ENCODE peak calls at places on chromosomes 5 and 9, in seven cellular contexts. D, Q, P, G, Y, V and T are unnamed samples.

GRCh38 chr9:21559402-21560280 is 77.5 kb upstream of the IFNE start:
- DNase-seq in D (peak; percentile 69), Q (no peak), P (no peak), G (peak; percentile 37), Y (no peak), V (peak; percentile 33), T (no peak)

GRCh38 chr5:180669661-180670060 is 20.3 kb upstream of the FLT4 start:
- DNase-seq in D (no peak), Q (no peak), P (no peak), G (no peak), Y (no peak), V (no peak), T (no peak)

GRCh38 chr9:126564128-126564527 is 49.6 kb upstream of the LMX1B start:
- DNase-seq in D (no peak), Q (no peak), P (no peak), G (no peak), Y (no peak), V (no peak), T (no peak)

GRCh38 chr9:31671011-31671410 is 713.4 kb upstream of the ACO1 start:
- DNase-seq in D (no peak), Q (no peak), P (no peak), G (no peak), Y (no peak), V (no peak), T (no peak)

GRCh38 chr9:71459082-71459481 is 309.2 kb downstream of the CEMIP2 start:
- DNase-seq in D (no peak), Q (no peak), P (no peak), G (no peak), Y (no peak), V (no peak), T (no peak)

GRCh38 chr5:81786509-81786908 is 35.6 kb upstream of the SSBP2 start:
- DNase-seq in D (no peak), Q (no peak), P (no peak), G (no peak), Y (no peak), V (no peak), T (no peak)

GRCh38 chr9:130938652-130939404 is at the start of gene FIBCD1:
- DNase-seq in D (no peak), Q (peak; percentile 25), P (no peak), G (peak; percentile 30), Y (no peak), V (no peak), T (no peak)

GRCh38 chr5:142316051-142316450 is 8.8 kb downstream of the SPRY4 start:
- DNase-seq in D (no peak), Q (peak; percentile 32), P (peak; percentile 76), G (no peak), Y (no peak), V (no peak), T (no peak)

GRCh38 chr5:149427374-149427773 is 48.3 kb upstream of the IL17B start:
- DNase-seq in D (no peak), Q (no peak), P (no peak), G (no peak), Y (no peak), V (no peak), T (no peak)

GRCh38 chr5:40846371-40846770 is 5.2 kb downstream of the CARD6 start:
- DNase-seq in D (no peak), Q (no peak), P (no peak), G (no peak), Y (no peak), V (no peak), T (no peak)

GRCh38 chr5:65861830-65862241 is 64.5 kb upstream of the ERBIN start:
- DNase-seq in D (no peak), Q (no peak), P (no peak), G (no peak), Y (no peak), V (no peak), T (no peak)

GRCh38 chr5:120228262-120229031 is 235.7 kb upstream of the PRR16 start:
- DNase-seq in D (no peak), Q (no peak), P (peak; percentile 6), G (no peak), Y (no peak), V (no peak), T (no peak)

GRCh38 chr9:121440265-121440664 is 59.4 kb downstream of the GGTA1 start:
- DNase-seq in D (no peak), Q (no peak), P (no peak), G (no peak), Y (no peak), V (no peak), T (no peak)

GRCh38 chr9:120578614-120579013 is 1.4 kb downstream of the CDK5RAP2 start:
- DNase-seq in D (no peak), Q (no peak), P (no peak), G (no peak), Y (no peak), V (no peak), T (no peak)

GRCh38 chr5:59174248-59174844 is 591.5 kb downstream of the RAB3C start:
- DNase-seq in D (no peak), Q (no peak), P (peak; percentile 47), G (no peak), Y (no peak), V (no peak), T (peak; percentile 16)

GRCh38 chr5:172843825-172844576 is 9.9 kb downstream of the ERGIC1 start:
- DNase-seq in D (no peak), Q (no peak), P (no peak), G (no peak), Y (no peak), V (no peak), T (no peak)

GRCh38 chr5:95643152-95643551 is 3.4 kb upstream of the RFESD start:
- DNase-seq in D (no peak), Q (no peak), P (no peak), G (no peak), Y (no peak), V (no peak), T (no peak)

GRCh38 chr5:65364907-65365306 is 116.8 kb downstream of the ADAMTS6 start:
- DNase-seq in D (no peak), Q (no peak), P (no peak), G (no peak), Y (no peak), V (no peak), T (no peak)

GRCh38 chr5:77224672-77225355 is 14.3 kb downstream of the PDE8B start:
- DNase-seq in D (no peak), Q (no peak), P (no peak), G (no peak), Y (no peak), V (no peak), T (no peak)

GRCh38 chr9:121292801-121293241 is 24.9 kb downstream of the GSN start:
- DNase-seq in D (no peak), Q (no peak), P (no peak), G (no peak), Y (no peak), V (no peak), T (no peak)

GRCh38 chr5:168578506-168579205 is 512 bp downstream of the PANK3 start:
- DNase-seq in D (no peak), Q (no peak), P (no peak), G (no peak), Y (no peak), V (peak; percentile 34), T (no peak)

GRCh38 chr5:180115326-180116076 is 43.9 kb upstream of the RNF130 start:
- DNase-seq in D (peak; percentile 22), Q (no peak), P (no peak), G (no peak), Y (no peak), V (no peak), T (peak; percentile 89)

GRCh38 chr9:133420392-133420827 is 1.8 kb upstream of the ADAMTS13 start:
- DNase-seq in D (no peak), Q (no peak), P (peak; percentile 47), G (no peak), Y (no peak), V (no peak), T (no peak)

GRCh38 chr5:102857090-102857818 is 102.1 kb downstream of the PAM start:
- DNase-seq in D (no peak), Q (no peak), P (no peak), G (no peak), Y (no peak), V (no peak), T (no peak)

GRCh38 chr5:154373729-154374179 is 72.0 kb upstream of the SAP30L start:
- DNase-seq in D (no peak), Q (no peak), P (no peak), G (no peak), Y (no peak), V (no peak), T (no peak)

GRCh38 chr5:75524071-75524470 is 12.4 kb downstream of the POLK start:
- DNase-seq in D (no peak), Q (no peak), P (no peak), G (no peak), Y (no peak), V (no peak), T (no peak)

GRCh38 chr5:91293131-91293530 is 90.0 kb downstream of the ARRDC3 start:
- DNase-seq in D (no peak), Q (no peak), P (peak; percentile 63), G (no peak), Y (no peak), V (no peak), T (no peak)